ENCODE peak calls at places on chromosomes 4 and X, in nine cellular contexts. B is fibroblast of mammary gland; J is NCI-H1092 treated with DMSO at 0.1 percent for 48 hours; C is stimulated activated CD4-positive, alpha-beta T cell treated with anti-CD3 and anti-CD28 coated beads, Interleukin-4, amount 100 ng/mL, for 24 hours; F is NAMALWA; O is ELR; Y is LoVo; Q is PC-3; X is GM19239. I is an unnamed sample.

GRCh38 chrX:16771483-16772398 is 14.5 kb upstream of the TXLNG start:
- DNase-seq in X (no peak), Q (peak), O (peak), C (no peak), J (no peak), B (peak), Y (peak), F (peak), I (peak)

GRCh38 chr4:175427751-175428150 is 384.3 kb downstream of the GPM6A start:
- DNase-seq in J (no peak), Y (no peak), X (no peak), Q (no peak), F (no peak), C (no peak), O (no peak), B (no peak), I (no peak)

GRCh38 chr4:53508446-53508845 is 82.8 kb downstream of the LNX1 start:
- DNase-seq in O (peak), B (peak), C (no peak), Q (peak), X (no peak), J (no peak), Y (peak), F (no peak), I (peak)

GRCh38 chr4:165481458-165481857 is 102.7 kb downstream of the CPE start:
- DNase-seq in Q (no peak), J (no peak), B (no peak), Y (no peak), C (no peak), X (no peak), F (no peak), O (no peak), I (peak)

GRCh38 chrX:144253356-144253755 is 369.5 kb downstream of the UBE2NL start:
- DNase-seq in Y (no peak), X (no peak), F (no peak), Q (no peak), C (no peak), O (no peak), B (no peak), J (no peak), I (no peak)

GRCh38 chr4:25457053-25457715 is 80.1 kb downstream of the ANAPC4 start:
- DNase-seq in F (no peak), J (no peak), C (no peak), B (peak), Y (no peak), X (no peak), O (peak), Q (peak), I (no peak)

GRCh38 chr4:53671757-53672156 is 80.5 kb upstream of the LNX1 start:
- DNase-seq in O (no peak), J (peak), Y (no peak), F (no peak), C (no peak), Q (no peak), X (no peak), B (no peak), I (no peak)

GRCh38 chrX:71919436-71919835 is 8.8 kb downstream of the NHSL2 start:
- DNase-seq in B (no peak), Q (no peak), Y (no peak), C (no peak), O (peak), J (no peak), F (no peak), X (no peak), I (no peak)

GRCh38 chr4:141350122-141350904 is 129.6 kb downstream of the ZNF330 start:
- DNase-seq in X (no peak), F (no peak), C (no peak), Y (peak), O (peak), Q (peak), J (peak), B (peak), I (peak)

GRCh38 chr4:180284267-180284666 is 1958.9 kb upstream of the TENM3 start:
- DNase-seq in Q (no peak), B (no peak), C (no peak), F (no peak), J (no peak), Y (no peak), O (no peak), X (no peak), I (no peak)

GRCh38 chrX:148228521-148228920 is 247.4 kb downstream of the FMR1NB start:
- DNase-seq in Q (no peak), C (no peak), Y (no peak), X (no peak), O (no peak), F (no peak), J (no peak), B (no peak), I (no peak)

GRCh38 chr4:183960021-183960420 is 54.9 kb downstream of the STOX2 start:
- DNase-seq in Q (peak), C (no peak), J (peak), B (peak), X (no peak), O (peak), F (peak), Y (no peak), I (no peak)

GRCh38 chr4:34196375-34196774 is 2047.9 kb downstream of the ARAP2 start:
- DNase-seq in J (no peak), F (no peak), B (no peak), Q (no peak), Y (no peak), O (no peak), X (no peak), C (no peak), I (peak)

GRCh38 chrX:153946910-153947769 is 2.7 kb upstream of the RENBP start:
- DNase-seq in J (peak), B (peak), X (peak), Q (peak), F (peak), C (peak), Y (peak), O (peak), I (peak)

GRCh38 chrX:48468693-48469691 is 1.1 kb downstream of the SLC38A5 start:
- DNase-seq in Q (no peak), B (no peak), F (peak), X (no peak), O (no peak), C (peak), J (no peak), Y (no peak), I (no peak)

GRCh38 chr4:2898001-2898400 is 54.4 kb downstream of the ADD1 start:
- DNase-seq in O (no peak), X (no peak), F (no peak), C (no peak), B (no peak), Q (no peak), J (no peak), Y (no peak), I (no peak)

GRCh38 chrX:30875957-30876356 is 13.1 kb downstream of the TAB3 start:
- DNase-seq in O (peak), C (no peak), J (no peak), Q (peak), F (no peak), B (peak), X (no peak), Y (no peak), I (peak)

I was measured in fibroblast of gingiva.